ENCODE peak calls at places on chromosomes 5 and 9, in four cellular contexts. N is progenitor cell of endocrine pancreas, E is Caki2, W is hypothalamus. L is an unnamed sample.

GRCh38 chr9:130137870-130138653 is 34.1 kb upstream of the NCS1 start:
- DNase-seq in N (no peak), E (peak; percentile 90), W (no peak), L (no peak)

GRCh38 chr5:34715711-34716110 is 59.6 kb downstream of the RAI14 start:
- DNase-seq in N (no peak), E (no peak), W (no peak), L (no peak)

GRCh38 chr5:171810217-171810616 is 24.6 kb downstream of the SMIM23 start:
- DNase-seq in N (no peak), E (no peak), W (no peak), L (no peak)

GRCh38 chr5:119515192-119515591 is 62.9 kb downstream of the HSD17B4 start:
- DNase-seq in N (no peak), E (no peak), W (no peak), L (no peak)

GRCh38 chr9:135010921-135011320 is 76.5 kb upstream of the OLFM1 start:
- DNase-seq in N (no peak), E (no peak), W (no peak), L (no peak)

GRCh38 chr9:128005938-128006337 is 25.1 kb upstream of the EEIG1 start:
- DNase-seq in N (no peak), E (no peak), W (no peak), L (peak; percentile 67)

GRCh38 chr9:99762470-99762869 is 59.2 kb upstream of the NR4A3 start:
- DNase-seq in N (no peak), E (no peak), W (no peak), L (no peak)

GRCh38 chr5:180069589-180070247 is 1.8 kb downstream of the RNF130 start:
- DNase-seq in N (no peak), E (no peak), W (peak; percentile 42), L (no peak)

GRCh38 chr5:120823316-120823715 is 359.2 kb downstream of the PRR16 start:
- DNase-seq in N (no peak), E (no peak), W (no peak), L (no peak)

GRCh38 chr5:19626218-19626617 is 361.8 kb downstream of the CDH18 start:
- DNase-seq in N (no peak), E (no peak), W (no peak), L (no peak)

GRCh38 chr5:182126-182525 is 9.2 kb upstream of the LRRC14B start:
- DNase-seq in N (no peak), E (no peak), W (no peak), L (no peak)

GRCh38 chr9:23643656-23644258 is 182.3 kb downstream of the ELAVL2 start:
- DNase-seq in N (no peak), E (peak; percentile 41), W (no peak), L (no peak)

GRCh38 chr5:120091376-120091948 is 372.6 kb upstream of the PRR16 start:
- DNase-seq in N (no peak), E (no peak), W (no peak), L (no peak)

GRCh38 chr9:105608685-105609598 is 51.0 kb downstream of the FKTN start:
- DNase-seq in N (no peak), E (peak; percentile 26), W (no peak), L (no peak)

GRCh38 chr5:173591300-173591622 is 25.2 kb downstream of the BOD1 start:
- DNase-seq in N (no peak), E (no peak), W (no peak), L (no peak)

GRCh38 chr9:91395553-91396470 is 27.8 kb downstream of the NFIL3 start:
- DNase-seq in N (no peak), E (no peak), W (no peak), L (no peak)

GRCh38 chr9:98146101-98146991 is 27.3 kb upstream of the TRIM14 start:
- DNase-seq in N (no peak), E (peak; percentile 72), W (no peak), L (no peak)

GRCh38 chr5:143054480-143054941 is 284.3 kb downstream of the ARHGAP26 start:
- DNase-seq in N (no peak), E (peak; percentile 23), W (no peak), L (no peak)

GRCh38 chr9:80948107-80948506 is 741.2 kb downstream of the TLE1 start:
- DNase-seq in N (no peak), E (no peak), W (no peak), L (no peak)

GRCh38 chr5:83097582-83098265 is 20.4 kb downstream of the XRCC4 start:
- DNase-seq in N (no peak), E (no peak), W (no peak), L (no peak)

GRCh38 chr5:22669345-22669744 is 183.8 kb downstream of the CDH12 start:
- DNase-seq in N (no peak), E (no peak), W (no peak), L (no peak)

GRCh38 chr5:156326718-156327259 is at the start of gene SGCD:
- DNase-seq in N (no peak), E (no peak), W (no peak), L (peak; percentile 4)

GRCh38 chr5:152487130-152487529 is 82.1 kb upstream of the NMUR2 start:
- DNase-seq in N (no peak), E (no peak), W (no peak), L (no peak)

GRCh38 chr9:124309665-124310064 is 51.9 kb downstream of the NEK6 start:
- DNase-seq in N (no peak), E (peak; percentile 93), W (no peak), L (no peak)

GRCh38 chr5:175572922-175573321 is 84.9 kb upstream of the HRH2 start:
- DNase-seq in N (no peak), E (peak; percentile 3), W (no peak), L (no peak)

GRCh38 chr5:24547127-24547526 is 97.7 kb downstream of the CDH10 start:
- DNase-seq in N (no peak), E (no peak), W (no peak), L (no peak)

GRCh38 chr5:139646912-139647391 is 1.2 kb upstream of the CXXC5 start:
- DNase-seq in N (no peak), E (no peak), W (no peak), L (no peak)

GRCh38 chr5:56123531-56124243 is 109.4 kb downstream of the ANKRD55 start:
- DNase-seq in N (no peak), E (peak; percentile 98), W (no peak), L (peak; percentile 38)

GRCh38 chr5:34474573-34475021 is 181.5 kb upstream of the RAI14 start:
- DNase-seq in N (no peak), E (peak; percentile 34), W (no peak), L (no peak)

GRCh38 chr9:72207278-72207677 is 58.0 kb downstream of the GDA start:
- DNase-seq in N (no peak), E (no peak), W (no peak), L (no peak)

GRCh38 chr5:91381134-91381773 is 1.9 kb downstream of the ARRDC3 start:
- DNase-seq in N (no peak), E (no peak), W (no peak), L (no peak)

GRCh38 chr9:72428329-72428728 is 63.3 kb upstream of the ZFAND5 start:
- DNase-seq in N (no peak), E (no peak), W (no peak), L (no peak)

GRCh38 chr5:44372028-44372427 is 17.2 kb downstream of the FGF10 start:
- DNase-seq in N (no peak), E (no peak), W (no peak), L (no peak)

GRCh38 chr5:176296-176823 is 14.9 kb upstream of the LRRC14B start:
- DNase-seq in N (no peak), E (no peak), W (no peak), L (no peak)

GRCh38 chr9:113653746-113654604 is 190.4 kb downstream of the RGS3 start:
- DNase-seq in N (no peak), E (no peak), W (no peak), L (no peak)

GRCh38 chr9:20048985-20049384 is 260.1 kb upstream of the SLC24A2 start:
- DNase-seq in N (no peak), E (no peak), W (no peak), L (no peak)

GRCh38 chr9:70110194-70111041 is 66.8 kb downstream of the MAMDC2 start:
- DNase-seq in N (no peak), E (no peak), W (no peak), L (no peak)